ENCODE peak calls at places on chromosomes 1 and 21, in ten cellular contexts. X, R, E, J, M, Z, K, V, N and Y are unnamed samples.
A peak's percentile ranks its signal among the peaks of the same experiment; 100 is the strongest.

GRCh38 chr1:157209514-157209913 is 71.3 kb upstream of the ETV3 start:
- DNase-seq in X (no peak), R (no peak), E (peak; percentile 52), J (no peak), M (no peak), Z (no peak), K (no peak), V (no peak), N (no peak), Y (no peak)

GRCh38 chr21:26140185-26140584 is 30.4 kb downstream of the APP start:
- DNase-seq in X (no peak), R (peak; percentile 53), E (no peak), J (no peak), M (no peak), Z (peak; percentile 99), K (peak; percentile 98), V (no peak), N (peak; percentile 54), Y (no peak)

GRCh38 chr1:119715542-119715941 is 3.8 kb downstream of the PHGDH start:
- DNase-seq in X (no peak), R (no peak), E (no peak), J (no peak), M (no peak), Z (peak; percentile 21), K (peak; percentile 6), V (no peak), N (no peak), Y (no peak)

GRCh38 chr21:34882719-34883131 is 166.4 kb downstream of the RUNX1 start:
- DNase-seq in X (no peak), R (no peak), E (no peak), J (no peak), M (no peak), Z (no peak), K (no peak), V (no peak), N (no peak), Y (no peak)

GRCh38 chr1:198156111-198156744 is 570 bp upstream of the NEK7 start:
- DNase-seq in X (peak; percentile 54), R (peak; percentile 27), E (peak; percentile 73), J (peak; percentile 67), M (peak; percentile 40), Z (peak; percentile 66), K (peak; percentile 75), V (peak; percentile 85), N (peak; percentile 69), Y (peak; percentile 66)

GRCh38 chr21:46622226-46622625 is 13.2 kb upstream of the PRMT2 start:
- DNase-seq in X (peak; percentile 52), R (peak; percentile 42), E (peak; percentile 81), J (peak; percentile 79), M (peak; percentile 72), Z (no peak), K (no peak), V (no peak), N (no peak), Y (no peak)

GRCh38 chr1:161080391-161081150 is 8.8 kb downstream of the NECTIN4 start:
- DNase-seq in X (no peak), R (no peak), E (no peak), J (no peak), M (no peak), Z (no peak), K (peak; percentile 65), V (no peak), N (no peak), Y (no peak)

GRCh38 chr1:12539705-12540579 is 78.1 kb downstream of the DHRS3 start:
- DNase-seq in X (peak; percentile 78), R (peak; percentile 81), E (peak; percentile 74), J (no peak), M (peak; percentile 61), Z (peak; percentile 93), K (peak; percentile 99), V (no peak), N (peak; percentile 60), Y (no peak)

GRCh38 chr1:18957532-18958295 is 1.2 kb upstream of the IFFO2 start:
- DNase-seq in X (no peak), R (no peak), E (no peak), J (no peak), M (no peak), Z (no peak), K (no peak), V (no peak), N (no peak), Y (no peak)

GRCh38 chr1:164805399-164805798 is 246.4 kb downstream of the PBX1 start:
- DNase-seq in X (no peak), R (no peak), E (no peak), J (no peak), M (no peak), Z (peak; percentile 33), K (peak; percentile 36), V (no peak), N (no peak), Y (no peak)

GRCh38 chr1:2848006-2848670 is 46.6 kb upstream of the TTC34 start:
- DNase-seq in X (no peak), R (no peak), E (no peak), J (no peak), M (no peak), Z (no peak), K (no peak), V (no peak), N (no peak), Y (no peak)
- H3K9me3 ChIP-seq in X (no peaks in the 10 kb centered on the region), R (peaks cover 8% of the 10 kb centered on the region), E (peaks cover 14% of the 10 kb centered on the region), J (no peaks in the 10 kb centered on the region), M (no peaks in the 10 kb centered on the region), Z (peaks cover 35% of the 10 kb centered on the region), K (peaks cover 3% of the 10 kb centered on the region), V (peaks cover 10% of the 10 kb centered on the region), N (peaks cover 16% of the 10 kb centered on the region), Y (peaks cover 21% of the 10 kb centered on the region)

GRCh38 chr1:183735069-183735860 is 69.7 kb upstream of the RGL1 start:
- DNase-seq in X (no peak), R (no peak), E (no peak), J (no peak), M (no peak), Z (peak; percentile 35), K (peak; percentile 18), V (no peak), N (no peak), Y (no peak)

GRCh38 chr1:183734600-183735036 is 70.3 kb upstream of the RGL1 start:
- DNase-seq in X (peak; percentile 53), R (peak; percentile 33), E (peak; percentile 54), J (no peak), M (peak; percentile 18), Z (peak; percentile 48), K (peak; percentile 14), V (peak; percentile 40), N (no peak), Y (no peak)

GRCh38 chr1:183733610-183734219 is 71.2 kb upstream of the RGL1 start:
- DNase-seq in X (no peak), R (no peak), E (no peak), J (no peak), M (no peak), Z (no peak), K (no peak), V (no peak), N (no peak), Y (no peak)

GRCh38 chr1:183739082-183739481 is 65.8 kb upstream of the RGL1 start:
- DNase-seq in X (no peak), R (no peak), E (no peak), J (no peak), M (no peak), Z (no peak), K (no peak), V (no peak), N (no peak), Y (no peak)

DNA sequence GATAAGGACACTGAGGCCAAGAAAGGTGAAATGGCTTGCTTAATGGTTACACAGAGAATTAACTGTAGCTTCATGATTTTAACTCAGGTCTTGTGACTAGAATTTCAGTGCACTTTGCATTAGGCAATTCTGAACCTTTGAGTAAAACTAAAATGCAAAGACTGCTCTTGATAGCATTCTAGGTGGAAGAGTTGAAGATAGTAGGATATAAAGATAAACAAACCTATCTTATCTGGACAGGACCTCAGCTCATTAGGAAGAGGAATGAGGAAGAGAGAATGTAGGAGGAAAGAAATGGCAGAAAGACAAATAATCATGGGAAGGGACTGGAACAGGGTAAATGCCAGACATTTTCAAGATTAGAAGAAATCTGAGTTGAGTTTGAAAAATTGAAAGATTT is 68.5 kb upstream of the RGL1 start:
- DNase-seq in X (no peak), R (no peak), E (no peak), J (no peak), M (no peak), Z (no peak), K (no peak), V (no peak), N (no peak), Y (no peak)
- H3K9me3 ChIP-seq in X (no peaks in the 10 kb centered on the region), R (no peaks in the 10 kb centered on the region), E (no peaks in the 10 kb centered on the region), J (no peaks in the 10 kb centered on the region), M (no peaks in the 10 kb centered on the region), Z (no peaks in the 10 kb centered on the region), K (no peaks in the 10 kb centered on the region), V (no peaks in the 10 kb centered on the region), N (no peaks in the 10 kb centered on the region), Y (no peaks in the 10 kb centered on the region)

GRCh38 chr1:152753586-152753985 is 4.2 kb upstream of the KPRP start:
- DNase-seq in X (no peak), R (no peak), E (no peak), J (no peak), M (no peak), Z (no peak), K (no peak), V (no peak), N (no peak), Y (no peak)
- H3K9me3 ChIP-seq in X (no peaks in the 10 kb centered on the region), R (no peaks in the 10 kb centered on the region), E (peaks cover 30% of the 10 kb centered on the region), J (no peaks in the 10 kb centered on the region), M (no peaks in the 10 kb centered on the region), Z (no peaks in the 10 kb centered on the region), K (no peaks in the 10 kb centered on the region), V (no peaks in the 10 kb centered on the region), N (no peaks in the 10 kb centered on the region), Y (peaks cover 13% of the 10 kb centered on the region)

GRCh38 chr1:3956527-3957170 is 56.6 kb upstream of the C1orf174 start:
- DNase-seq in X (no peak), R (no peak), E (no peak), J (no peak), M (no peak), Z (no peak), K (no peak), V (no peak), N (no peak), Y (no peak)

GRCh38 chr1:3954391-3955160 is 54.5 kb upstream of the C1orf174 start:
- DNase-seq in X (no peak), R (no peak), E (peak; percentile 15), J (no peak), M (peak; percentile 45), Z (no peak), K (no peak), V (no peak), N (no peak), Y (no peak)

GRCh38 chr1:3955196-3955772 is 55.2 kb upstream of the C1orf174 start:
- DNase-seq in X (no peak), R (no peak), E (no peak), J (no peak), M (no peak), Z (no peak), K (no peak), V (no peak), N (no peak), Y (no peak)

GRCh38 chr1:3963554-3963953 is 63.5 kb upstream of the C1orf174 start:
- DNase-seq in X (no peak), R (no peak), E (no peak), J (no peak), M (no peak), Z (no peak), K (no peak), V (no peak), N (no peak), Y (no peak)

DNA sequence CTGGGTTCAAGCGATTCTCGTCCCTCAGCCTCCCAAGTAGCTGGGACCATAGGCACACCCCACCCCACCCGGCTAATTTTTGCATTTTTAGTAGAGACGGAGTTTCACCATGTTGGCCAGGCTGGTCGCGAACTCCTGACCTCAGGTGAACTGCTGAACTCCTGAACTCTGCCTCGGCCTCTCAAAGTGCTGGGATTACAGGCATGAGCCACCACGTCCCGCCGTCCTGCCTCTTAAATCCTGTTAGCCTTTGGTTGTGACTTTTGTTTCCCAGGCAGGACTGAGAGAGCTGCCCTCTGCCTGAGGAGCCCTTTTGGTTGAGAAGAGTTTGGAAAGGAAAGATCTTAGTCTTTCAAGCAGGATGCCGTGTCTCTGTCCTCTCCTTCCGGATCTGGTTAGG is 59.3 kb upstream of the C1orf174 start:
- DNase-seq in X (no peak), R (no peak), E (peak; percentile 44), J (no peak), M (no peak), Z (no peak), K (no peak), V (no peak), N (no peak), Y (no peak)
- H3K9me3 ChIP-seq in X (no peaks in the 10 kb centered on the region), R (no peaks in the 10 kb centered on the region), E (no peaks in the 10 kb centered on the region), J (no peaks in the 10 kb centered on the region), M (no peaks in the 10 kb centered on the region), Z (peaks cover 48% of the 10 kb centered on the region), K (no peaks in the 10 kb centered on the region), V (no peaks in the 10 kb centered on the region), N (no peaks in the 10 kb centered on the region), Y (peaks cover 22% of the 10 kb centered on the region)